ENCODE peak calls at places on chromosome 4, in four cellular contexts. U, C, K and F are unnamed samples.

GRCh38 chr4:101972791-101973190 is 182.3 kb downstream of the BANK1 start:
- DNase-seq in K (no peak), C (no peak), U (no peak), F (no peak)

GRCh38 chr4:56908206-56909082 is 744 bp downstream of the REST start:
- DNase-seq in C (peak), U (peak), K (peak), F (no peak)

GRCh38 chr4:184596617-184597185 is 52.5 kb downstream of the CASP3 start:
- DNase-seq in U (peak), C (no peak), K (peak), F (no peak)

GRCh38 chr4:98641906-98642668 is 16.3 kb downstream of the TSPAN5 start:
- DNase-seq in U (no peak), C (no peak), K (no peak), F (no peak)

GRCh38 chr4:168705121-168705520 is 208.3 kb downstream of the PALLD start:
- DNase-seq in K (no peak), C (no peak), U (no peak), F (no peak)

GRCh38 chr4:62709618-62710252 is 1509.6 kb downstream of the ADGRL3 start:
- DNase-seq in K (peak), U (peak), C (no peak), F (no peak)

GRCh38 chr4:156419080-156419638 is 465.5 kb upstream of the CTSO start:
- DNase-seq in C (no peak), U (no peak), K (no peak), F (no peak)

GRCh38 chr4:10721616-10722015 is 37.0 kb upstream of the CLNK start:
- DNase-seq in C (no peak), K (no peak), U (no peak), F (no peak)

GRCh38 chr4:120053916-120054315 is 12.7 kb downstream of the MAD2L1 start:
- DNase-seq in C (no peak), U (no peak), K (no peak), F (no peak)

GRCh38 chr4:7005571-7005970 is 37.6 kb upstream of the TADA2B start:
- DNase-seq in U (no peak), K (no peak), C (no peak), F (no peak)
- TF ChIP-seq ATF3 in U (no peak), K (no peak), C (no peak), F (no peak)

DNA sequence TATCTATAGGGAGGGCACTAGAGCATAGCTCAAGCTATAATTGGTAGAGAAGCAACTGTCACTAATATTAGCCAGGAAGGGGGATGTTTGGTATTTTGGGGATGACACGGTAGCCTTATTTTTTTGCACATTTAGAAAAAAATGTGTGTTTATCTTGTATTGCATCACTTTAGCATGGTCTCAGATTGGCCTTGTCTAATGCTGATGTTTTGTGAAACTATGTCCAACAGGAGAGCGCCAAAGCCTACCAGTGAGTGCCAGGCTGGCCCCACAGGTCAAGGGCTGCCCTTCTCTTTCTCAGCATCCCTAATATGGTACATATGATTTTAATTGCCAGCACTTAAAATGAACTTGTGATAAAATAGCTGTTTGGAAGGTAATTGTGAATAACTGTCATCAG is 24.8 kb upstream of the WDR19 start:
- DNase-seq in U (no peak), C (no peak), K (no peak), F (no peak)
- TF ChIP-seq CTCF in U (no peak), C (no peak), K (no peak), F (no peak)

GRCh38 chr4:37981844-37982720 is 21.9 kb downstream of the PTTG2 start:
- DNase-seq in U (no peak), K (peak), C (no peak), F (no peak)
- TF ChIP-seq HDAC6 in U (no peak), K (no peak), C (no peak), F (no peak)

DNA sequence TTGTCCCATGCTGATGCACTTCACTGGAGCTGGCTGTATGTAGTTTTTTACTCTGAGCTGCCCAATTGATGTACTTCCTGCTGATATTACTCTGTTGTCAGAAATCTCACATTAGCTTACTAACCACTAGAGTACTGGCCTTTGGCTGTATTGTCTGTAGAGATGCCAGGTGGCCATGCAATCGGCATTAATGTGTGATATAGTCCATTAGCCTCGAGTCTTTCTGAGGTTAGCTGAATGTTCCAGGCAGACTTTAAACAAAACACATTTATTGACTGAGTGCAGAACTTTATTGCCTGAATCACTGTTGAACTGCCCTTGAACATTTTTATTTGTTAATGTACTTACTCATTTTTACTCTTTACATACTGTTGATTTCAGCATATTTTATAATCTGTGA is 335.2 kb downstream of the PCDH10 start:
- DNase-seq in K (no peak), C (no peak), U (no peak), F (no peak)
- TF ChIP-seq ATF3 in K (no peak), C (no peak), U (no peak), F (no peak)

DNA sequence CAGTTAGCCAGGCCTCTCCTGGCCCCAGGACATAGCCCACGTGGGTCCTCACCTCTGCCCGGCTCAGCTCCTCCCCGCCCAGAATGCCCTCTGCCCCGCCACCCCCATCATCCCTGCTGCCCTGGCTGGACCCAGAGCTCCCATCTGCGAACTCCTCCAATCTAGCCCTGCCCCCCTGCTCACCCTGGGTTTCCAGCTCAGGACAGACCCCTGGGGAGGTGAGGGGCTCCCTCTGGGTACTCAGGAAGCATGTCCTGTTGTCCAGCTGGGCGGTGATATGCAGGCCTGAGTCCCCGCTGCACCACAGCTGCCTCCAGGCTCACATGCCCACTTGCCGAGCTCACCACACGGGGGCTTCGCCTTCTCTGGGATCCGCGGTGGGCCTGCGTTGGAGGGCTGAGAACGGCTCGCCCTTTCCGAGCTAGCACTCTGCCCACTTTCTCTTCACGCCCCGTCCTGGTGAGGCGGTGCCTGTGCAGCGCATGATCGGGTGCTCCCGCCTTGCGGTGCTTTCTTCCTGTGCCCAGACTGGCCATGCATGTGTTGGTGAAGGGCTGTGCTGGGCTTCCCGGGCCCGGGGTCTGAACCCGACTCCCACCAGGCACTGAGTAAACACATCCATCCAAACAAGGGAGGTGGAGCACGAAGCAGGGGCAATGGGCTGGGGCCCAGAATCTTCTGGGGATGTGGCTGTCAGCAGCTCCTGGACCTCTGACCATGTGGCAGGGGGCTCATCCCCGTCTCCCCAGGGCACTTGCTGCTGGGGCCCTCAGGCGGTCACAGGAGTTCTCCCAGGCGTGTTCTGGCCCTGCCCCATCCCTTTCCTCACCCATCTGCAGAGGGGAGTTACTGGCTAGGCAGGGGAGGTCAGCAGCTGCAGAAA is 74.3 kb downstream of the RGS12 start:
- DNase-seq in C (no peak), K (no peak), U (no peak), F (no peak)
- TF ChIP-seq CTCF in C (no peak), K (no peak), U (no peak), F (no peak)